ENCODE peak calls at places on chromosomes 5 and 9, in five cellular contexts. One of them, this sample, is unnamed.
A peak's percentile ranks its signal among the peaks of the same experiment; 100 is the strongest.

GRCh38 chr5:57529864-57530263 is 47.3 kb upstream of the ACTBL2 start:
- DNase-seq in HepG2: no peak
- DNase-seq in SK-N-SH: no peak
- DNase-seq in H1: no peak
- DNase-seq in GM12878: peak; percentile 19
- DNase-seq in this sample: no peak

GRCh38 chr5:67350185-67350584 is 153.6 kb upstream of the CD180 start:
- DNase-seq in HepG2: no peak
- DNase-seq in SK-N-SH: no peak
- DNase-seq in H1: no peak
- DNase-seq in GM12878: no peak
- DNase-seq in this sample: no peak

GRCh38 chr5:111681414-111681790 is 75.6 kb downstream of the NREP start:
- DNase-seq in HepG2: no peak
- DNase-seq in SK-N-SH: no peak
- DNase-seq in H1: no peak
- DNase-seq in GM12878: no peak
- DNase-seq in this sample: no peak

GRCh38 chr5:141732417-141732816 is 50.4 kb upstream of the ARAP3 start:
- DNase-seq in HepG2: no peak
- DNase-seq in SK-N-SH: peak; percentile 67
- DNase-seq in H1: no peak
- DNase-seq in GM12878: no peak
- DNase-seq in this sample: no peak

GRCh38 chr5:57577432-57578175 is 95.0 kb upstream of the ACTBL2 start:
- DNase-seq in HepG2: no peak
- DNase-seq in SK-N-SH: no peak
- DNase-seq in H1: no peak
- DNase-seq in GM12878: no peak
- DNase-seq in this sample: no peak

GRCh38 chr5:97991236-97991635 is 782.2 kb upstream of the RGMB start:
- DNase-seq in HepG2: no peak
- DNase-seq in SK-N-SH: no peak
- DNase-seq in H1: no peak
- DNase-seq in GM12878: no peak
- DNase-seq in this sample: no peak

GRCh38 chr5:152274206-152274605 is 130.9 kb downstream of the NMUR2 start:
- DNase-seq in HepG2: no peak
- DNase-seq in SK-N-SH: no peak
- DNase-seq in H1: no peak
- DNase-seq in GM12878: no peak
- DNase-seq in this sample: no peak

GRCh38 chr5:65506961-65507360 is 25.2 kb upstream of the ADAMTS6 start:
- DNase-seq in HepG2: no peak
- DNase-seq in SK-N-SH: peak; percentile 33
- DNase-seq in H1: no peak
- DNase-seq in GM12878: no peak
- DNase-seq in this sample: no peak

DNA sequence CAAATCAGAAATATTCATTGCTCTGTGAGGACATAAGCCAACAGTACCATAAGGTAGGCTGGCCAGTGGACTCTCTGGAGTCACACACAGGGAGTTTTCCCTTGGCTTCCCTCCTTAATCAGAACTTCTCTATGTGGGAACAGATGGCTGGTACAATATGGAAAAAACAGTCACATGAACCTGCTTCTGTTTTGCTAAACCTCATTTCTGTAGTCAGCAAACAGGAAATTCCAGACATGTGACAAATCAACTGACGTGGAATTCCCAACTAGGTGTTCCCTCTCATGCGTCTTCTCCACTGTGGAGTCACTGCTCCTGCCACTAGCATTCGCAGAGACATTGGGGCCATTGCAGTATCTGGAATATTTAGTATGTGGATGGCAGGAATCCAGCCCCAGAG is 617.6 kb downstream of the KIF4B start:
- DNase-seq in HepG2: no peak
- DNase-seq in SK-N-SH: no peak
- DNase-seq in H1: no peak
- DNase-seq in GM12878: no peak
- DNase-seq in this sample: no peak
- TF ChIP-seq JUND in HepG2: no peak
- TF ChIP-seq JUND in SK-N-SH: no peak
- TF ChIP-seq JUND in H1: no peak
- TF ChIP-seq JUND in GM12878: no peak
- TF ChIP-seq JUND in this sample: no peak

DNA sequence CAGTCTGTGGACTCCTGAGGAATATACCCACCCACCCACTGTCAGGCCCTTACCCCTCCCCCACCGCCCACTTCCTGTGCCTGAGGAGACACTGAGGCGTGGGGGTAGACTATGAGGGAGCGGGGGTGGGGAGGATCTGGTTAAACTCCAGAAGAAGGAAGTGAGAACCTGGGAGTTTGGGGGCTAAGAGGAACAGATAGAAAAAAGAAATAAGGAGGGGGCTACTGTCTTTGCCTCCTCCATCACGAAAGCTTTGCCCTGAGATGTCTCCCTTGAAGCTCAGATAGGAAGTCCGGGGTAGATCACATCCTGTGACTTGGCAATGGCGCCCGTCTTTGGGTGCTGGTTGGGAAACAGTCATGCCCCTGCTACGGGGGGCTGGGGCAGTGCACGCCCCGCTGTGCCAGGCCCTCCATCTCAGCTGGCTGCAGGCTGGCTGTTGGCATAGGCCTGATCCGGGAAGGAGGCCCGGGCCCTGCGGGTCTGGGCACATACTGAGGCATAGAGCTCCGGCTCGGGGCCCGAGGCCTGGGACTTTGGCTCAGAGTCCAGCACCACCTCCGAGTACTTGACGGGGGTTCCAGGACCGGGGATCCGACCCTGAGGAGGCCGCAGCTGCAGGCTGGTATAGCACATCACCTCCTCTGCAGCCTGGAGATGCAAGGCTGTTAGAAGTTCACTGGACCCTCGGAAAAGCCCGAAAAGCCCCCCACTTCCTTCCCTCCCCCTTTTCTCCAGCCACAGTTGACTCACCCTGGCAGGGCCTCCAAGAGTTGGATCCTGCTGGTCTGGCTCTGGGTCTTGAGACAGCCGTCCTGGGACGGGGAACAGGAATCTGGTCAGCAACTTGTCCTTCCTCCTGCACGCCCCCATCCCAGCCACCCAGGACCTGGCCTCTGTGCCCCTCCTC is 1.0 kb downstream of the SIT1 start:
- DNase-seq in HepG2: no peak
- DNase-seq in SK-N-SH: no peak
- DNase-seq in H1: no peak
- DNase-seq in GM12878: no peak
- DNase-seq in this sample: no peak
- TF ChIP-seq JUND in HepG2: no peak
- TF ChIP-seq JUND in SK-N-SH: no peak
- TF ChIP-seq JUND in H1: no peak
- TF ChIP-seq JUND in GM12878: no peak
- TF ChIP-seq JUND in this sample: no peak

DNA sequence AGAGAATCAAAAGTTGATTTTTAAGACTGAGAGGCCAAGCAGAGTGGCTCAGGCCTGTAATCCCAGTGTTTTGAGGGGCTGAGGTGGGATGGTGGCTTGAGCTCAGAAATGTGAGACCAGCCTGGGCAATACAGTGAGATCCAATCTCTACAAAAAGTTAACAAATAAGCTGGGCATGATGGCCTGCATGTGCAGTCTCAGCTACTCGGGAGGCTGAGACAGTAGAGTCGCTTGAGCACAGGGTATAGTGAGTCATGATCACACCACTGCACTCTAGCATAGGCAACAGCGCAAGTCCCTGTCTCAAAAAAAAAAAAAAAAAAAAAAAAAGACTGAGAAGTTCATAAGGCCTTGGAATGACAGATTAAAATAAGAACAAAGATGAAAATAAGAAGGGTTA is 177.2 kb downstream of the TMEM232 start:
- DNase-seq in HepG2: no peak
- DNase-seq in SK-N-SH: no peak
- DNase-seq in H1: no peak
- DNase-seq in GM12878: no peak
- DNase-seq in this sample: no peak
- TF ChIP-seq JUND in HepG2: no peak
- TF ChIP-seq JUND in SK-N-SH: no peak
- TF ChIP-seq JUND in H1: no peak
- TF ChIP-seq JUND in GM12878: no peak
- TF ChIP-seq JUND in this sample: no peak

GRCh38 chr9:13750061-13750460 is 470.6 kb upstream of the MPDZ start:
- DNase-seq in HepG2: no peak
- DNase-seq in SK-N-SH: no peak
- DNase-seq in H1: no peak
- DNase-seq in GM12878: no peak
- DNase-seq in this sample: no peak
- TF ChIP-seq JUND in HepG2: no peak
- TF ChIP-seq JUND in SK-N-SH: peak; percentile 62
- TF ChIP-seq JUND in H1: no peak
- TF ChIP-seq JUND in GM12878: no peak
- TF ChIP-seq JUND in this sample: no peak

GRCh38 chr9:127047971-127048370 is 74.5 kb downstream of the ANGPTL2 start:
- DNase-seq in HepG2: no peak
- DNase-seq in SK-N-SH: no peak
- DNase-seq in H1: no peak
- DNase-seq in GM12878: no peak
- DNase-seq in this sample: no peak

GRCh38 chr9:127050152-127050551 is 72.3 kb downstream of the ANGPTL2 start:
- DNase-seq in HepG2: no peak
- DNase-seq in SK-N-SH: no peak
- DNase-seq in H1: no peak
- DNase-seq in GM12878: no peak
- DNase-seq in this sample: no peak

GRCh38 chr9:127049581-127049980 is 72.9 kb downstream of the ANGPTL2 start:
- DNase-seq in HepG2: no peak
- DNase-seq in SK-N-SH: no peak
- DNase-seq in H1: no peak
- DNase-seq in GM12878: no peak
- DNase-seq in this sample: no peak

GRCh38 chr9:127050581-127050980 is 71.9 kb downstream of the ANGPTL2 start:
- DNase-seq in HepG2: no peak
- DNase-seq in SK-N-SH: no peak
- DNase-seq in H1: no peak
- DNase-seq in GM12878: no peak
- DNase-seq in this sample: no peak

DNA sequence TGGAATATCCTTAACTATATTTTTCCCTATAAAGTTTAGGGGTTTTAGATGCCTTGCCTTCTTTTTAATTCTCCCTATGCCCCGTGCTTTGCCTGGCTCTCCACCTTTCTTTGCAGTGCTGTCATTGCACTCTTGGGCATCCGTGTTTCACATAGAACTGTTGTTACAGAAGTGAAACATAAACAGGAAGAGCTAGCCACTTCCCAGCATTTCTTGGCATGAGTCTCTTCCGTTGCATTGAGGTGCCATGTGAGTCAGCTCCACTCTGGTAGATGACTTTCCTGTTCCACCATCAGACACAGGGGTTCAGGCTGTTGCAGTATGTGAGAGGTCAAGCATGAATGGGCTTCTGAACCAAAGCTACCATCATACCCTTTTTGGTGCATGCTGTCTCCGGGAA is 73.4 kb downstream of the ANGPTL2 start:
- DNase-seq in HepG2: no peak
- DNase-seq in SK-N-SH: no peak
- DNase-seq in H1: no peak
- DNase-seq in GM12878: peak; percentile 69
- DNase-seq in this sample: no peak
- TF ChIP-seq JUND in HepG2: no peak
- TF ChIP-seq JUND in SK-N-SH: peak; percentile 28
- TF ChIP-seq JUND in H1: no peak
- TF ChIP-seq JUND in GM12878: no peak
- TF ChIP-seq JUND in this sample: no peak